ENCODE peak calls at places on chromosomes 16 and 17, in four cellular contexts. One of them, this sample, is unnamed.

GRCh38 chr17:40174528-40174927 is 2.7 kb upstream of the RAPGEFL1 start:
- DNase-seq in uterus: no peak
- DNase-seq in HCT116: no peak
- DNase-seq in A549: no peak
- DNase-seq in this sample: no peak

GRCh38 chr16:85465328-85466307 is 147.5 kb upstream of the GSE1 start:
- DNase-seq in A549: no peak
- DNase-seq in uterus: peak
- DNase-seq in HCT116: no peak
- DNase-seq in this sample: peak

GRCh38 chr17:7238418-7239090 is 703 bp downstream of the PHF23 start:
- DNase-seq in uterus: no peak
- DNase-seq in A549: peak
- DNase-seq in HCT116: no peak
- DNase-seq in this sample: no peak

GRCh38 chr17:41812176-41813038 is at the start of gene FKBP10:
- DNase-seq in A549: peak
- DNase-seq in HCT116: peak
- DNase-seq in uterus: peak
- DNase-seq in this sample: peak

GRCh38 chr16:28837672-28838557 is 8.2 kb downstream of the TUFM start:
- DNase-seq in HCT116: no peak
- DNase-seq in uterus: no peak
- DNase-seq in A549: no peak
- DNase-seq in this sample: no peak

GRCh38 chr17:348692-349425 is 3.7 kb downstream of the RPH3AL start:
- DNase-seq in uterus: no peak
- DNase-seq in A549: peak
- DNase-seq in HCT116: no peak
- DNase-seq in this sample: no peak

GRCh38 chr16:87956771-87957279 is 5.6 kb downstream of the BANP start:
- DNase-seq in A549: peak
- DNase-seq in HCT116: no peak
- DNase-seq in uterus: no peak
- DNase-seq in this sample: no peak

GRCh38 chr16:24800586-24800985 is 45.2 kb upstream of the SLC5A11 start:
- DNase-seq in uterus: no peak
- DNase-seq in HCT116: no peak
- DNase-seq in A549: peak
- DNase-seq in this sample: no peak

GRCh38 chr17:12973496-12974318 is 44.1 kb downstream of the ELAC2 start:
- DNase-seq in A549: no peak
- DNase-seq in uterus: peak
- DNase-seq in HCT116: no peak
- DNase-seq in this sample: no peak

GRCh38 chr16:77863250-77863649 is 74.9 kb downstream of the VAT1L start:
- DNase-seq in A549: no peak
- DNase-seq in uterus: no peak
- DNase-seq in HCT116: no peak
- DNase-seq in this sample: no peak

GRCh38 chr17:647340-648197 is 67.1 kb downstream of the VPS53 start:
- DNase-seq in uterus: no peak
- DNase-seq in A549: no peak
- DNase-seq in HCT116: no peak
- DNase-seq in this sample: no peak

GRCh38 chr17:28071891-28072606 is 29.6 kb downstream of the NLK start:
- DNase-seq in uterus: no peak
- DNase-seq in HCT116: no peak
- DNase-seq in A549: no peak
- DNase-seq in this sample: no peak

GRCh38 chr16:72172105-72173034 is at the start of gene PMFBP1:
- DNase-seq in HCT116: no peak
- DNase-seq in A549: peak
- DNase-seq in uterus: no peak
- DNase-seq in this sample: peak

GRCh38 chr17:68972119-68972704 is 17.0 kb upstream of the ABCA8 start:
- DNase-seq in uterus: no peak
- DNase-seq in A549: peak
- DNase-seq in HCT116: peak
- DNase-seq in this sample: peak

GRCh38 chr17:28985950-28986713 is 19.7 kb downstream of the SEZ6 start:
- DNase-seq in A549: no peak
- DNase-seq in uterus: no peak
- DNase-seq in HCT116: no peak
- DNase-seq in this sample: no peak

GRCh38 chr16:55728797-55729196 is 73.0 kb downstream of the SLC6A2 start:
- DNase-seq in uterus: no peak
- DNase-seq in A549: no peak
- DNase-seq in HCT116: no peak
- DNase-seq in this sample: no peak

GRCh38 chr17:12659500-12659899 is 6.2 kb upstream of the MYOCD start:
- DNase-seq in A549: no peak
- DNase-seq in uterus: no peak
- DNase-seq in HCT116: no peak
- DNase-seq in this sample: no peak

GRCh38 chr17:19672009-19672837 is 23.7 kb downstream of the ALDH3A2 start:
- DNase-seq in HCT116: no peak
- DNase-seq in A549: no peak
- DNase-seq in uterus: no peak
- DNase-seq in this sample: no peak

GRCh38 chr16:22621571-22622148 is 111.0 kb downstream of the NPIPB5 start:
- DNase-seq in A549: no peak
- DNase-seq in uterus: no peak
- DNase-seq in HCT116: no peak
- DNase-seq in this sample: no peak

GRCh38 chr17:66842505-66842904 is 7.6 kb downstream of the CACNG5 start:
- DNase-seq in uterus: no peak
- DNase-seq in A549: no peak
- DNase-seq in HCT116: no peak
- DNase-seq in this sample: no peak

DNA sequence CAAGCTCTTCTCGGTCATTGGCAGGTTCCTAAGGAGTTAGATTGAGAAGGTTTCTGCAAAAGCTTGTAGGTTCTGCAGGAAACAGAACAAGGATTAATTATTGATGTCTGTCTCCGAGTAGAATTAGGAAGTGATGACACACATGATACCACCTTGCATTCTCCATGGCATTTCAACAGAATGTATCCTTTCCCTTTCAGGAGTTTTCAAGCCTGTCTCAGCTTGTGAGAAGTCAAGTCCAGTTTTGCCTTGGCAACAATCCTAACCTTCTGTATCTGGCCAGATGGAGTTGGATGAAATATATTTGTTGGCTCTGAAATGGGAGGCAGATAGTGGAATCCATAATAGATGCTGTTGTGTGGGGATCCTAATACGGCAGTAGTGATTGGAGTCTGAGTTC is 235.5 kb downstream of the SHISA9 start:
- DNase-seq in A549: no peak
- DNase-seq in uterus: no peak
- DNase-seq in HCT116: no peak
- DNase-seq in this sample: no peak
- TF ChIP-seq POLR2A in A549: no peak
- TF ChIP-seq POLR2A in uterus: no peak
- TF ChIP-seq POLR2A in HCT116: no peak
- TF ChIP-seq POLR2A in this sample: no peak

GRCh38 chr16:10923146-10923649 is 19.1 kb downstream of the DEXI start:
- DNase-seq in uterus: no peak
- DNase-seq in HCT116: no peak
- DNase-seq in A549: no peak
- DNase-seq in this sample: no peak

GRCh38 chr16:10926867-10927266 is 15.4 kb downstream of the DEXI start:
- DNase-seq in uterus: no peak
- DNase-seq in A549: no peak
- DNase-seq in HCT116: no peak
- DNase-seq in this sample: no peak

GRCh38 chr16:10923650-10924214 is 18.5 kb downstream of the DEXI start:
- DNase-seq in A549: no peak
- DNase-seq in uterus: no peak
- DNase-seq in HCT116: no peak
- DNase-seq in this sample: no peak

GRCh38 chr16:10927497-10928112 is 14.7 kb downstream of the DEXI start:
- DNase-seq in HCT116: no peak
- DNase-seq in A549: no peak
- DNase-seq in uterus: no peak
- DNase-seq in this sample: no peak

GRCh38 chr16:10926094-10926493 is 16.2 kb downstream of the DEXI start:
- DNase-seq in uterus: no peak
- DNase-seq in A549: no peak
- DNase-seq in HCT116: no peak
- DNase-seq in this sample: no peak
- TF ChIP-seq POLR2A in uterus: no peak
- TF ChIP-seq POLR2A in A549: no peak
- TF ChIP-seq POLR2A in HCT116: no peak
- TF ChIP-seq POLR2A in this sample: no peak

DNA sequence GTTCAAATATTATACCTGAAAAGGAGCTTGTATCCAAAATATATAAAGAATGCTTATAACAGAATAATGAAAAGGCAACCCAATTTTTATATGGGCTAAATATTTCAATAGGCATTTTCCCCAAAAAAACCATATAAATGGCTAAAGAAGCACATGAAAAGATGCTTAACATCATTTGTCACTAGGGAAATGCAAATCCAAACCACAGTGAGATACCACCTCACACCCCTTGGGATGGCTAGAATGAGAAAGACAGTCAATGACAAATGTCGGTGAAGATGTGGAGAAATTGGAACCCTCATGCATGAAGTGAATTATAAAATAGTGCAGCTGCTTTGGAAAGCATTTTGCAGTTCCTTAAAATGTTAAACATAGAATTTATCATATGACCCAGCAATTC is 3.1 kb downstream of the TNFRSF13B start:
- DNase-seq in HCT116: no peak
- DNase-seq in uterus: no peak
- DNase-seq in A549: no peak
- DNase-seq in this sample: no peak
- TF ChIP-seq POLR2A in HCT116: no peak
- TF ChIP-seq POLR2A in uterus: no peak
- TF ChIP-seq POLR2A in A549: no peak
- TF ChIP-seq POLR2A in this sample: no peak

GRCh38 chr16:80931985-80932720 is 74.5 kb downstream of the CMC2 start:
- DNase-seq in uterus: peak
- DNase-seq in A549: peak
- DNase-seq in HCT116: no peak
- DNase-seq in this sample: peak
- TF ChIP-seq POLR2A in uterus: no peak
- TF ChIP-seq POLR2A in A549: no peak
- TF ChIP-seq POLR2A in HCT116: no peak
- TF ChIP-seq POLR2A in this sample: peak

GRCh38 chr16:48000622-48001021 is 155.2 kb downstream of the ABCC12 start:
- DNase-seq in uterus: no peak
- DNase-seq in A549: no peak
- DNase-seq in HCT116: no peak
- DNase-seq in this sample: no peak
- TF ChIP-seq POLR2A in uterus: no peak
- TF ChIP-seq POLR2A in A549: no peak
- TF ChIP-seq POLR2A in HCT116: no peak
- TF ChIP-seq POLR2A in this sample: no peak

GRCh38 chr16:70437582-70438324 is 1.1 kb downstream of the ST3GAL2 start:
- DNase-seq in uterus: no peak
- DNase-seq in A549: no peak
- DNase-seq in HCT116: no peak
- DNase-seq in this sample: no peak

GRCh38 chr16:70437017-70437581 is 1.8 kb downstream of the ST3GAL2 start:
- DNase-seq in HCT116: no peak
- DNase-seq in A549: no peak
- DNase-seq in uterus: peak
- DNase-seq in this sample: no peak

GRCh38 chr16:70438325-70438982 is 446 bp downstream of the ST3GAL2 start:
- DNase-seq in HCT116: no peak
- DNase-seq in uterus: peak
- DNase-seq in A549: no peak
- DNase-seq in this sample: no peak

GRCh38 chr16:70441406-70441990 is 2.6 kb upstream of the ST3GAL2 start:
- DNase-seq in uterus: no peak
- DNase-seq in HCT116: no peak
- DNase-seq in A549: no peak
- DNase-seq in this sample: no peak

GRCh38 chr16:70438983-70439862 is at the start of gene ST3GAL2:
- DNase-seq in A549: peak
- DNase-seq in HCT116: peak
- DNase-seq in uterus: peak
- DNase-seq in this sample: peak
- TF ChIP-seq POLR2A in A549: peak
- TF ChIP-seq POLR2A in HCT116: no peak
- TF ChIP-seq POLR2A in uterus: peak
- TF ChIP-seq POLR2A in this sample: no peak

GRCh38 chr16:60241671-60242070 is 1507.6 kb upstream of the GOT2 start:
- DNase-seq in HCT116: no peak
- DNase-seq in uterus: no peak
- DNase-seq in A549: no peak
- DNase-seq in this sample: no peak
- TF ChIP-seq POLR2A in HCT116: no peak
- TF ChIP-seq POLR2A in uterus: no peak
- TF ChIP-seq POLR2A in A549: no peak
- TF ChIP-seq POLR2A in this sample: no peak

DNA sequence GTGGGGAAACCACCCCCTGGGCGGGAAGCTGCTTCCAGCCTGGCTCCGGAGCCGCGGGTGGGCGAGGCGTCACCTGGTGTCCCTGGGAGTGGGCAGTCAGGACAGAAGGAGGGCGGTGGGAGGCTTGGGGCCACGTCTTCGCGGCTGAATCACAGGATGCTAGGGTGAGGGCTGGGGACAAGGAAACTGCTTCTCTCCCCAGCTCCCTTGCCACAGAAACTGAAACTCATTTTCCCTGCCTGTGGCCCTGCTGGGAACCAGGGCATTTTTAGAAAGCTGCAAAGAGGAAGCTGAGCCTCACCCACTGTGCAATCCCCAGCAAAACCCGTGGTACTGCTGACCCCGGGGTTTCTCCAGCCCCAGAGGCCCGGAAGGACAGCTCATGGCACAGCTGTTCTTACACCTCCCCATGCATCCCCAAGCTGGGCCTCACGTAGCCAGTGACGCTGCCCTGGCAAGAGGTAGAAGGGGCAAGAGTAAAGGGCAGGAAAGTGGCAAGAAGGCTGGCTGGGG is 8.2 kb downstream of the RHBDF2 start:
- DNase-seq in HCT116: no peak
- DNase-seq in A549: no peak
- DNase-seq in uterus: no peak
- DNase-seq in this sample: peak
- TF ChIP-seq POLR2A in HCT116: no peak
- TF ChIP-seq POLR2A in A549: no peak
- TF ChIP-seq POLR2A in uterus: no peak
- TF ChIP-seq POLR2A in this sample: no peak

This sample was measured in H54.